ENCODE peak calls at places on chromosome 16, in nine cellular contexts. R, M, W, X, H, U, O, N and V are unnamed samples.

GRCh38 chr16:1960665-1961630 is 1.6 kb downstream of the NDUFB10 start:
- DNase-seq in R (peak), M (no peak), W (no peak), X (peak), H (no peak), U (no peak), O (peak), N (no peak), V (peak)

GRCh38 chr16:87336850-87337240 is 19.7 kb upstream of the C16orf95 start:
- DNase-seq in R (no peak), M (peak), W (no peak), X (no peak), H (no peak), U (no peak), O (no peak), N (no peak), V (no peak)

GRCh38 chr16:83900611-83901010 is 1.7 kb downstream of the MLYCD start:
- DNase-seq in R (no peak), M (no peak), W (no peak), X (no peak), H (no peak), U (no peak), O (no peak), N (no peak), V (no peak)

GRCh38 chr16:20402651-20403050 is 1.9 kb downstream of the PDILT start:
- DNase-seq in R (no peak), M (no peak), W (no peak), X (no peak), H (no peak), U (no peak), O (no peak), N (no peak), V (no peak)

GRCh38 chr16:30894540-30895368 is 877 bp upstream of the BCL7C start:
- DNase-seq in R (no peak), M (no peak), W (no peak), X (no peak), H (no peak), U (no peak), O (no peak), N (no peak), V (no peak)

GRCh38 chr16:86740817-86741799 is 162.8 kb downstream of the FOXL1 start:
- DNase-seq in R (peak), M (peak), W (no peak), X (no peak), H (peak), U (no peak), O (no peak), N (no peak), V (peak)

GRCh38 chr16:25575363-25575762 is 116.4 kb upstream of the HS3ST4 start:
- DNase-seq in R (no peak), M (no peak), W (no peak), X (no peak), H (no peak), U (no peak), O (no peak), N (no peak), V (peak)

GRCh38 chr16:87538594-87538993 is 45.8 kb upstream of the ZCCHC14 start:
- DNase-seq in R (no peak), M (no peak), W (no peak), X (no peak), H (no peak), U (no peak), O (peak), N (no peak), V (no peak)

GRCh38 chr16:62602790-62603189 is 566.6 kb upstream of the CDH8 start:
- DNase-seq in R (no peak), M (no peak), W (no peak), X (no peak), H (no peak), U (no peak), O (no peak), N (no peak), V (no peak)

GRCh38 chr16:60608971-60609370 is 1427.3 kb downstream of the CDH8 start:
- DNase-seq in R (no peak), M (no peak), W (no peak), X (no peak), H (no peak), U (no peak), O (no peak), N (no peak), V (no peak)